ENCODE peak calls at places on chromosomes 5 and 9, in five cellular contexts. W is activated CD4-positive, alpha-beta T cell treated with anti-CD3 and anti-CD28 coated beads, Interleukin-2, amount 50 U/mL, for 4 hours; T is activated CD8-positive, alpha-beta memory T cell treated with anti-CD3 and anti-CD28 coated beads for 24 hours; H is HT-29; D is astrocyte of the spinal cord. Q is an unnamed sample.

GRCh38 chr9:123536455-123536868 is 180.5 kb downstream of the CRB2 start:
- DNase-seq in H (no peak), W (no peak), D (no peak), T (no peak), Q (no peak)

GRCh38 chr9:2726620-2727335 is 9.5 kb downstream of the KCNV2 start:
- DNase-seq in H (no peak), T (no peak), W (no peak), D (no peak), Q (no peak)

GRCh38 chr9:128316421-128316820 is 5.8 kb downstream of the TRUB2 start:
- DNase-seq in T (no peak), W (no peak), H (no peak), D (no peak), Q (no peak)

GRCh38 chr5:138213161-138214029 is at the start of gene CDC23:
- DNase-seq in T (peak; percentile 90), D (peak; percentile 98), H (peak; percentile 97), W (peak; percentile 84), Q (peak; percentile 79)

GRCh38 chr5:177300236-177300880 is 3.2 kb downstream of the RAB24 start:
- DNase-seq in H (no peak), D (peak; percentile 82), W (peak; percentile 50), T (no peak), Q (no peak)

GRCh38 chr9:98797491-98797890 is 1.1 kb upstream of the ANKS6 start:
- DNase-seq in H (no peak), T (peak; percentile 28), D (no peak), W (no peak), Q (no peak)

GRCh38 chr5:77426670-77427069 is 65.4 kb downstream of the WDR41 start:
- DNase-seq in H (no peak), D (peak; percentile 47), W (no peak), T (no peak), Q (no peak)

GRCh38 chr5:134837530-134838181 is 8.1 kb upstream of the C5orf24 start:
- DNase-seq in D (peak; percentile 21), T (no peak), H (no peak), W (no peak), Q (no peak)

GRCh38 chr5:116130976-116131375 is 46.2 kb downstream of the COMMD10 start:
- DNase-seq in H (no peak), D (no peak), T (no peak), W (no peak), Q (no peak)

GRCh38 chr5:72517961-72518690 is 10.9 kb upstream of the ZNF366 start:
- DNase-seq in W (no peak), H (no peak), D (peak; percentile 80), T (no peak), Q (no peak)

GRCh38 chr5:136128416-136128935 is 4.2 kb upstream of the SMAD5 start:
- DNase-seq in T (no peak), D (no peak), W (no peak), H (no peak), Q (no peak)

GRCh38 chr9:84597131-84597530 is 72.4 kb upstream of the NTRK2 start:
- DNase-seq in W (no peak), T (no peak), D (no peak), H (no peak), Q (no peak)

GRCh38 chr9:119273984-119274665 is 95.1 kb downstream of the BRINP1 start:
- DNase-seq in H (no peak), T (no peak), W (no peak), D (no peak), Q (no peak)

GRCh38 chr5:96823900-96824351 is 16.2 kb upstream of the ERAP1 start:
- DNase-seq in D (peak; percentile 71), H (peak; percentile 52), W (no peak), T (no peak), Q (no peak)

GRCh38 chr5:76888733-76889300 is 39.0 kb downstream of the S100Z start:
- DNase-seq in H (no peak), T (no peak), W (no peak), D (no peak), Q (no peak)

GRCh38 chr9:78235771-78236510 is at the start of gene CEP78:
- DNase-seq in W (peak; percentile 81), T (peak; percentile 94), D (peak; percentile 95), H (peak; percentile 94), Q (peak; percentile 83)

GRCh38 chr9:136082496-136083361 is 12.4 kb downstream of the NACC2 start:
- DNase-seq in T (no peak), D (no peak), W (no peak), H (no peak), Q (no peak)

GRCh38 chr5:115602585-115603125 is 376 bp upstream of the TICAM2 start:
- DNase-seq in T (no peak), W (no peak), H (peak; percentile 17), D (peak; percentile 51), Q (no peak)

GRCh38 chr9:33415152-33416038 is 13.0 kb upstream of the AQP7 start:
- DNase-seq in H (peak; percentile 97), D (peak; percentile 18), W (peak; percentile 86), T (peak; percentile 94), Q (peak; percentile 80)